ENCODE peak calls at places on chromosome 10, in five cellular contexts. X is neuronal stem cell, C is H9, W is trophoblast cell, V is H1. K is an unnamed sample.

GRCh38 chr10:3729397-3729796 is 55.6 kb downstream of the KLF6 start:
- DNase-seq in W (peak; percentile 92), C (no peak), V (no peak), X (no peak), K (peak; percentile 74)

GRCh38 chr10:51960494-51960895 is 261.1 kb upstream of the CSTF2T start:
- DNase-seq in V (no peak), X (peak; percentile 32), W (peak; percentile 80), C (no peak), K (peak; percentile 61)

GRCh38 chr10:47438857-47439474 is 44.9 kb downstream of the ANXA8 start:
- DNase-seq in V (no peak), X (peak; percentile 21), C (peak; percentile 64), W (peak; percentile 65), K (peak; percentile 69)

GRCh38 chr10:72455889-72456588 is 101.3 kb upstream of the DNAJB12 start:
- DNase-seq in W (no peak), C (no peak), X (no peak), V (no peak), K (peak; percentile 10)

GRCh38 chr10:21144047-21144446 is 246.9 kb upstream of the NEBL start:
- DNase-seq in C (peak; percentile 33), V (no peak), W (peak; percentile 87), X (no peak), K (no peak)

GRCh38 chr10:34275626-34276025 is 539.5 kb downstream of the PARD3 start:
- DNase-seq in W (no peak), C (no peak), X (no peak), V (no peak), K (no peak)

GRCh38 chr10:104306897-104307296 is 31.4 kb downstream of the ITPRIP start:
- DNase-seq in X (no peak), W (no peak), C (no peak), V (no peak), K (no peak)

GRCh38 chr10:88110355-88110754 is 246.9 kb downstream of the PTEN start:
- DNase-seq in W (peak; percentile 64), C (no peak), X (no peak), V (no peak), K (peak; percentile 78)

GRCh38 chr10:113412161-113412560 is 140.7 kb upstream of the HABP2 start:
- DNase-seq in W (no peak), V (no peak), X (no peak), C (no peak), K (no peak)

GRCh38 chr10:13536674-13537366 is 8.0 kb upstream of the BEND7 start:
- DNase-seq in C (peak; percentile 90), W (peak; percentile 80), X (peak; percentile 57), V (peak; percentile 86), K (peak; percentile 62)

GRCh38 chr10:72248477-72249151 is 25.1 kb upstream of the DDIT4 start:
- DNase-seq in V (peak; percentile 61), W (no peak), X (no peak), C (peak; percentile 73), K (peak; percentile 57)

GRCh38 chr10:17396004-17396403 is 58.4 kb downstream of the ST8SIA6 start:
- DNase-seq in V (peak; percentile 8), X (no peak), C (no peak), W (no peak), K (no peak)

GRCh38 chr10:52571018-52571417 is 201.6 kb downstream of the MBL2 start:
- DNase-seq in X (no peak), C (no peak), W (no peak), V (no peak), K (no peak)

GRCh38 chr10:7426349-7426748 is 15.5 kb upstream of the SFMBT2 start:
- DNase-seq in X (no peak), C (no peak), W (peak; percentile 85), V (no peak), K (no peak)

GRCh38 chr10:54009672-54010071 is 791.4 kb downstream of the PCDH15 start:
- DNase-seq in W (no peak), C (peak; percentile 16), X (no peak), V (no peak), K (no peak)

GRCh38 chr10:119370972-119371703 is 163.8 kb downstream of the GRK5 start:
- DNase-seq in C (no peak), V (no peak), X (no peak), W (peak; percentile 94), K (peak; percentile 50)

GRCh38 chr10:103917326-103918052 is 495 bp downstream of the STN1 start:
- DNase-seq in W (peak; percentile 60), V (no peak), X (peak; percentile 8), C (peak; percentile 42), K (no peak)

GRCh38 chr10:133009218-133009954 is 67.0 kb upstream of the CFAP46 start:
- DNase-seq in V (no peak), C (no peak), X (no peak), W (peak; percentile 40), K (no peak)

GRCh38 chr10:126036515-126036914 is 140.2 kb downstream of the FANK1 start:
- DNase-seq in V (no peak), C (no peak), W (no peak), X (no peak), K (no peak)

GRCh38 chr10:112791447-112791846 is 158.6 kb upstream of the TCF7L2 start:
- DNase-seq in X (no peak), C (no peak), W (no peak), V (no peak), K (no peak)

DNA sequence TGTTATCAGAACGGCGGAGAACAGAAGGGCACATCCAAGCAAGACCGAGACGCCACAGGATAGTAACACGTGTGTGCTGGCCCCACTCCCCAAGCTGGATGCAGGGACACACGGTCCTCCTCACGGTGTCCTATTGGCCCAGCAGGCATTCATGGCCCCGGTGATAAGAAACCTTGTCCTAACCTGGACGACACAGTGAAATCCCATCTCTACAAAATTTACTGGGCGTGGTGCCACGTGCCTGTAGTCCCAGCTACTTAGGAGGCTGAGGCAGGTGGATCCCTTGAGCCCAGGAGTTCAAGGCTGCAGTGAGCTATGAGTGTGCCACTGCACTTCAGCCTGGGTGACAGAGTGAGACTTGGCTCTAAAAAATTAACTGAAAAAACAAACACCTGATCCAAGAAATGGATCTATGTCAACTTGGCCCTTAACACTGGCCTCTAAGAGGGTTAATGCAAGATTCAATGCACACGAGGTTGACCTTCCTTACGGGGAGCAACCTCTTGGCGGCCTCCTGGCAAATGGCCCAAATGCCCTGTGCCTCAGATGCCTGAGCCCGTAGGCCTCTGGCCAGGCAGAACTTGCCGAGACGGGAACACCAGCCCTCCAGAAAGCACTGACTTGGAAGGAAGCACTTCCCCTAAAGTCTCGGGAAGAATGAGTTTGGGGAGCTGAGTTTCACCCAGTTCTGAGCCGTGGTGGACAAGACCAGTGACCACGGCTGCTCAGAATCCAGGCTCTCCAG is 72.3 kb downstream of the ZRANB1 start:
- DNase-seq in V (no peak), C (no peak), X (no peak), W (no peak), K (no peak)
- H2BK120ac ChIP-seq in V (no peak overlapping the region), C (no peak overlapping the region), X (no peak overlapping the region), W (no peak overlapping the region), K (no peak overlapping the region)

GRCh38 chr10:92572362-92573090 is 1.4 kb downstream of the IDE start:
- DNase-seq in V (no peak), X (no peak), W (no peak), C (no peak), K (no peak)
- H4K91ac ChIP-seq in V (no peak overlapping the region), X (no peak overlapping the region), W (peak overlapping the region; percentile 36), C (no peak overlapping the region), K (no peak overlapping the region)

DNA sequence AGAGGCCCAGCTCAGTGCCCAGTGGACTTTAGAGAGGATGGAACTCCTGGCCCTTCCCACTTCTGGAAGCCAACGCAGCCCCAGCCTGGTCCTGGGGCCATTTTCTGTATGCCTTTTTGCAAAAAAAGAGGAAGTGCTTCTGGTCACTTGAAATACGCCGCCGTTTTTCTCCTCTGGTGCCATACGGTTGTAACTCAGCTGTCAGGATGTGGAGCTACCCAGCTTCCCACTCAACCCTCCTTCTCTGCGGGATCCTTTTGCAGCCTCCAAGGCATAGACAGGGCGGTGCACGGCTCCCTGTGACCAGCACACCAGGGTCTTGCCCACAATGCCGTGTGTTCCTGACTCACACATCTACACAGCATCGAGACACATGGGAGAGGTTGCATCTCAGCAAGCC is 369.6 kb downstream of the TCERG1L start:
- DNase-seq in C (no peak), V (no peak), W (no peak), X (no peak), K (no peak)
- H2BK12ac ChIP-seq in C (no peak overlapping the region), V (no peak overlapping the region), W (peak overlapping the region; percentile 67), X (no peak overlapping the region), K (no peak overlapping the region)

DNA sequence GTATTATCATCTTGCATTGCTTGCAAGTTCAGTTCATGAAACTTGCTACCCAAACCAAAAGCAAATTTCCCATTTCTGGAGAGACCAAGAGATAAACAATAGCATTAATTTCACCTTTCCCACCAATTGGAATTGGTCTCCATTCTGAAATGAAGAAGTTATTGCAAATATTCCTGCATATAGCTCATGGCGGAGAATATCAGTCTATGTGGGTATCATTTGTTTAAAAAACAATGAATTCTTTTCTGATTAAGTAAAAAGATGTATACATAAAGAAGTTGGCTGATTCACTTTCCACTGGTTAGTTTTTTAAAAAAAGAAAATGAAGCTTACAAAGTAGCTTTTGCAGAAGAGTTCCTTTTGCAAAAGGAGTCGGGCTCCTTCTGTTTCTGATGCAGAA is 19.5 kb upstream of the ANK3 start:
- DNase-seq in W (no peak), X (no peak), C (no peak), V (no peak), K (no peak)
- H2BK120ac ChIP-seq in W (no peak overlapping the region), X (no peak overlapping the region), C (no peak overlapping the region), V (no peak overlapping the region), K (no peak overlapping the region)

DNA sequence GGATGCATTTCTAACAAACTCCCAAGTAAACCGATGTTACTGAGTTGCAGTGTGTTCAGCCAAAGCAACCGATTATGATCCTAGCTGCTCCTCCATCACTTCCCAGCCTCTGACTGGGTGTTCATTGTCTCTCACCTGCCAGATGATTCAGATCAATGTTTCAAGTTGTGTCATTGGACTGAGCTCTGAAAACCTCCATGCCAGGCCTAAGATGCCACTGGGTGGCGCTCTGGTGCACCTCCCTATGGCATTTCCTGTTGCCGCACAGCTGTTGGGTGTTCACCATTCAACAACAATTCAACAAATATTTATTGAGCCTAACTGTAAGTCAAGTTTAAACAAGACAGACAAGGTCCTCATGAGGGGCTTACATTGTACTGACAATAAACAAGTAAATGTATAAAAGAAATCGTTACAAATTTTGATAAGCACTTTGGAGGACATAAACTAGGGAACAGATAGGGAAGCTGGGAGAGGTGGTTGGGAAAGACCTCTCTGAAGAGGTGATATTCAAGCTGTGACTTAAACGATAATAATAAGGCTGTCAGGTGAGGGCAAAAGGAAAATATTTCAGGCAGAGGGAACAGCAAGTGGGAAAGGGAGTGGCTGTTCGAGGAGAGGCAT is 22.8 kb downstream of the RGR start:
- DNase-seq in C (peak; percentile 78), V (peak; percentile 89), W (peak; percentile 56), X (peak; percentile 29), K (peak; percentile 44)
- H4K91ac ChIP-seq in C (no peak overlapping the region), V (peak overlapping the region; percentile 47), W (no peak overlapping the region), X (no peak overlapping the region), K (no peak overlapping the region)

GRCh38 chr10:127880557-127880956 is 12.2 kb downstream of the CLRN3 start:
- DNase-seq in X (no peak), C (no peak), V (peak; percentile 30), W (no peak), K (no peak)

GRCh38 chr10:127882391-127882790 is 10.3 kb downstream of the CLRN3 start:
- DNase-seq in V (peak; percentile 32), C (no peak), W (no peak), X (no peak), K (no peak)

GRCh38 chr10:127883516-127883915 is 9.2 kb downstream of the CLRN3 start:
- DNase-seq in V (peak; percentile 24), C (no peak), W (no peak), X (no peak), K (no peak)

GRCh38 chr10:127882801-127883459 is 9.8 kb downstream of the CLRN3 start:
- DNase-seq in X (no peak), C (no peak), V (peak; percentile 11), W (peak; percentile 11), K (no peak)

GRCh38 chr10:127881262-127881661 is 11.5 kb downstream of the CLRN3 start:
- DNase-seq in C (no peak), X (no peak), W (no peak), V (peak; percentile 26), K (no peak)
- H2BK12ac ChIP-seq in C (no peak overlapping the region), X (no peak overlapping the region), W (no peak overlapping the region), V (no peak overlapping the region), K (no peak overlapping the region)